ENCODE peak calls at places on chromosomes 5 and 9, in eight cellular contexts. S is effector memory CD4-positive, alpha-beta T cell; R is tibial artery; K is IMR-90; B is mammary epithelial cell; C is mesendoderm; D is Karpas-422; X is brain microvascular endothelial cell. E is an unnamed sample.

GRCh38 chr5:130135506-130135905 is 231.2 kb downstream of the CHSY3 start:
- DNase-seq in S (no peak), R (no peak), K (peak; percentile 7), B (peak; percentile 85), C (no peak), D (no peak), X (peak; percentile 72), E (no peak)

GRCh38 chr5:135535420-135535819 is 344 bp downstream of the NEUROG1 start:
- DNase-seq in S (no peak), R (no peak), K (no peak), B (peak; percentile 17), C (no peak), D (no peak), X (no peak), E (no peak)

GRCh38 chr9:97840521-97840920 is 12.5 kb upstream of the FOXE1 start:
- DNase-seq in S (no peak), R (no peak), K (peak; percentile 44), B (peak; percentile 41), C (no peak), D (no peak), X (peak; percentile 17), E (no peak)

GRCh38 chr5:133781446-133781845 is 169.1 kb upstream of the FSTL4 start:
- DNase-seq in S (no peak), R (no peak), K (no peak), B (no peak), C (no peak), D (no peak), X (no peak), E (no peak)

GRCh38 chr9:120110520-120110919 is 469.4 kb downstream of the CDK5RAP2 start:
- DNase-seq in S (no peak), R (no peak), K (no peak), B (no peak), C (no peak), D (no peak), X (no peak), E (no peak)

GRCh38 chr5:124956471-124957029 is 210.1 kb upstream of the ZNF608 start:
- DNase-seq in S (no peak), R (no peak), K (no peak), B (no peak), C (no peak), D (no peak), X (no peak), E (no peak)

GRCh38 chr5:171750316-171750788 is 35.3 kb upstream of the SMIM23 start:
- DNase-seq in S (no peak), R (peak; percentile 81), K (peak; percentile 7), B (no peak), C (peak; percentile 58), D (peak; percentile 58), X (peak; percentile 11), E (no peak)

GRCh38 chr9:35605336-35606137 is 475 bp downstream of the TESK1 start:
- DNase-seq in S (peak; percentile 12), R (no peak), K (no peak), B (peak; percentile 33), C (peak; percentile 26), D (peak; percentile 80), X (no peak), E (no peak)

GRCh38 chr5:57503433-57503832 is 20.8 kb upstream of the ACTBL2 start:
- DNase-seq in S (no peak), R (no peak), K (no peak), B (no peak), C (no peak), D (no peak), X (no peak), E (no peak)

GRCh38 chr5:32712463-32713395 is 1.6 kb downstream of the NPR3 start:
- DNase-seq in S (no peak), R (no peak), K (peak; percentile 35), B (no peak), C (peak; percentile 19), D (no peak), X (no peak), E (no peak)

GRCh38 chr5:156435101-156435500 is 108.1 kb downstream of the SGCD start:
- DNase-seq in S (no peak), R (no peak), K (no peak), B (no peak), C (no peak), D (no peak), X (no peak), E (no peak)

GRCh38 chr5:65986050-65986451 is 59.7 kb downstream of the ERBIN start:
- DNase-seq in S (no peak), R (no peak), K (peak; percentile 91), B (peak; percentile 21), C (no peak), D (no peak), X (peak; percentile 51), E (no peak)

GRCh38 chr5:55894135-55894534 is 43.0 kb downstream of the IL31RA start:
- DNase-seq in S (no peak), R (no peak), K (no peak), B (no peak), C (no peak), D (no peak), X (peak; percentile 15), E (no peak)

GRCh38 chr5:1069720-1070088 is 42.2 kb downstream of the SLC12A7 start:
- DNase-seq in S (no peak), R (no peak), K (no peak), B (no peak), C (no peak), D (no peak), X (no peak), E (no peak)

GRCh38 chr5:63245271-63245670 is 666.7 kb downstream of the LRRC70 start:
- DNase-seq in S (no peak), R (no peak), K (no peak), B (peak; percentile 61), C (no peak), D (no peak), X (no peak), E (no peak)

GRCh38 chr5:18792145-18792544 is 1157.9 kb downstream of the TAF11L14 start:
- DNase-seq in S (no peak), R (no peak), K (no peak), B (peak; percentile 99), C (no peak), D (no peak), X (no peak), E (no peak)

GRCh38 chr5:176541338-176542134 is 4.3 kb upstream of the RNF44 start:
- DNase-seq in S (peak; percentile 67), R (no peak), K (no peak), B (peak; percentile 69), C (peak; percentile 90), D (peak; percentile 73), X (no peak), E (no peak)

GRCh38 chr5:135651156-135651555 is 72.4 kb upstream of the CXCL14 start:
- DNase-seq in S (no peak), R (no peak), K (peak; percentile 1), B (peak; percentile 100), C (no peak), D (no peak), X (no peak), E (no peak)

GRCh38 chr5:156694556-156694955 is 155.5 kb upstream of the PPP1R2B start:
- DNase-seq in S (no peak), R (no peak), K (no peak), B (no peak), C (no peak), D (no peak), X (no peak), E (no peak)

GRCh38 chr5:131302506-131302905 is 38.7 kb downstream of the CDC42SE2 start:
- DNase-seq in S (no peak), R (no peak), K (no peak), B (peak; percentile 32), C (no peak), D (no peak), X (no peak), E (no peak)

GRCh38 chr9:81266674-81267073 is 422.7 kb downstream of the TLE1 start:
- DNase-seq in S (no peak), R (no peak), K (peak; percentile 78), B (peak; percentile 84), C (no peak), D (no peak), X (peak; percentile 60), E (no peak)

GRCh38 chr5:4720831-4721230 is 419.3 kb upstream of the ADAMTS16 start:
- DNase-seq in S (no peak), R (no peak), K (no peak), B (peak; percentile 14), C (peak; percentile 77), D (no peak), X (no peak), E (no peak)
- H3K27ac ChIP-seq in S (no peak overlapping the region), R (no peak overlapping the region), K (no peak overlapping the region), B (no peak overlapping the region), C (no peak overlapping the region), D (no peak overlapping the region), X (no peak overlapping the region), E (no peak overlapping the region)

GRCh38 chr5:88785396-88786216 is 97.4 kb downstream of the MEF2C start:
- DNase-seq in S (no peak), R (no peak), K (peak; percentile 93), B (peak; percentile 93), C (peak; percentile 79), D (no peak), X (peak; percentile 93), E (no peak)

GRCh38 chr5:88786217-88786560 is 96.8 kb downstream of the MEF2C start:
- DNase-seq in S (no peak), R (no peak), K (no peak), B (no peak), C (peak; percentile 29), D (no peak), X (peak; percentile 27), E (no peak)

GRCh38 chr5:88787856-88788255 is 95.1 kb downstream of the MEF2C start:
- DNase-seq in S (no peak), R (no peak), K (no peak), B (no peak), C (no peak), D (no peak), X (peak; percentile 41), E (no peak)

GRCh38 chr5:88792144-88792840 is 90.7 kb downstream of the MEF2C start:
- DNase-seq in S (no peak), R (no peak), K (peak; percentile 69), B (no peak), C (no peak), D (no peak), X (peak; percentile 35), E (no peak)

DNA sequence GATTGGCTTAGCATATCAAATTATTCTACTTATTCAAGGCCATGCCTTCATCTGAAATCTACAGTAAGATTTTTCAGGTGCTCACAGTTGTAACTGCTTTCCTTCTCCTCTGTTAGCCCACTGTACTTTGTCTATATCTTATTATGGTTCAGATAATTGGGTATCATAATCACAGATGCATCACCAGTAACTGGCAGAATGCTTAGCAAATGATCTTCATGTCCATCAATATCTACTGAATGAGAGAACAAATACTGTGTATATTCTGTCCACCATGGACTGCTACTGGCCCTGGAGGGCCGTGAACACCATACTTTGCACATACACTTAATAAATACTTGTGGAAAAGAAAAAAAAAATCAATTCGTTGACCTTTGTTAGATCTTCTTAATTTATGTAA is 96.2 kb downstream of the MEF2C start:
- DNase-seq in S (no peak), R (no peak), K (no peak), B (no peak), C (no peak), D (no peak), X (no peak), E (no peak)
- H3K27ac ChIP-seq in S (no peak overlapping the region), R (peak overlapping the region; percentile 59), K (no peak overlapping the region), B (no peak overlapping the region), C (no peak overlapping the region), D (no peak overlapping the region), X (peak overlapping the region; percentile 95), E (no peak overlapping the region)

GRCh38 chr9:94140418-94140780 is 56.1 kb downstream of the PTPDC1 start:
- DNase-seq in S (no peak), R (no peak), K (no peak), B (peak; percentile 27), C (no peak), D (no peak), X (no peak), E (no peak)
- H3K27ac ChIP-seq in S (no peak overlapping the region), R (peak overlapping the region; percentile 87), K (peak overlapping the region; percentile 93), B (peak overlapping the region; percentile 77), C (no peak overlapping the region), D (no peak overlapping the region), X (peak overlapping the region; percentile 77), E (peak overlapping the region; percentile 89)

GRCh38 chr9:73157811-73158210 is 6.1 kb downstream of the ANXA1 start:
- DNase-seq in S (no peak), R (no peak), K (no peak), B (no peak), C (no peak), D (no peak), X (no peak), E (no peak)
- H3K27ac ChIP-seq in S (peak overlapping the region; percentile 44), R (no peak overlapping the region), K (no peak overlapping the region), B (no peak overlapping the region), C (no peak overlapping the region), D (no peak overlapping the region), X (no peak overlapping the region), E (peak overlapping the region; percentile 91)

E was measured in esophagus squamous epithelium.